ENCODE peak calls at places on chromosomes 6 and 20, in seven cellular contexts. One of them, this sample, is unnamed.

GRCh38 chr6:90119618-90120017 is 177.0 kb downstream of the BACH2 start:
- DNase-seq in pancreas: no peak
- DNase-seq in T-helper 2 cell: no peak
- DNase-seq in T-helper 17 cell: no peak
- DNase-seq in bronchial epithelial cell: no peak
- DNase-seq in GM23338: no peak
- DNase-seq in amniotic epithelial cell: no peak
- DNase-seq in this sample: no peak

GRCh38 chr6:143397229-143398222 is 53.0 kb downstream of the ADAT2 start:
- DNase-seq in pancreas: peak; percentile 81
- DNase-seq in T-helper 2 cell: no peak
- DNase-seq in T-helper 17 cell: no peak
- DNase-seq in bronchial epithelial cell: peak; percentile 100
- DNase-seq in GM23338: peak; percentile 79
- DNase-seq in amniotic epithelial cell: peak; percentile 95
- DNase-seq in this sample: no peak

GRCh38 chr6:170293881-170294755 is 3.2 kb upstream of the DLL1 start:
- DNase-seq in pancreas: no peak
- DNase-seq in T-helper 2 cell: no peak
- DNase-seq in T-helper 17 cell: no peak
- DNase-seq in bronchial epithelial cell: no peak
- DNase-seq in GM23338: no peak
- DNase-seq in amniotic epithelial cell: no peak
- DNase-seq in this sample: no peak

GRCh38 chr20:53873249-53873642 is 197.1 kb downstream of the BCAS1 start:
- DNase-seq in pancreas: no peak
- DNase-seq in T-helper 2 cell: no peak
- DNase-seq in T-helper 17 cell: no peak
- DNase-seq in bronchial epithelial cell: no peak
- DNase-seq in GM23338: no peak
- DNase-seq in amniotic epithelial cell: no peak
- DNase-seq in this sample: no peak

GRCh38 chr20:43799150-43799711 is 72.4 kb upstream of the GTSF1L start:
- DNase-seq in pancreas: no peak
- DNase-seq in T-helper 2 cell: no peak
- DNase-seq in T-helper 17 cell: no peak
- DNase-seq in bronchial epithelial cell: no peak
- DNase-seq in GM23338: no peak
- DNase-seq in amniotic epithelial cell: peak; percentile 34
- DNase-seq in this sample: no peak

GRCh38 chr6:22664968-22665367 is 95.6 kb downstream of the HDGFL1 start:
- DNase-seq in pancreas: no peak
- DNase-seq in T-helper 2 cell: no peak
- DNase-seq in T-helper 17 cell: no peak
- DNase-seq in bronchial epithelial cell: peak; percentile 89
- DNase-seq in GM23338: no peak
- DNase-seq in amniotic epithelial cell: no peak
- DNase-seq in this sample: no peak

GRCh38 chr20:3068986-3069900 is 2.2 kb upstream of the OXT start:
- DNase-seq in pancreas: no peak
- DNase-seq in T-helper 2 cell: no peak
- DNase-seq in T-helper 17 cell: no peak
- DNase-seq in bronchial epithelial cell: peak; percentile 4
- DNase-seq in GM23338: peak; percentile 59
- DNase-seq in amniotic epithelial cell: peak; percentile 54
- DNase-seq in this sample: no peak

GRCh38 chr6:7148100-7148822 is 40.5 kb downstream of the RREB1 start:
- DNase-seq in pancreas: peak; percentile 5
- DNase-seq in T-helper 2 cell: no peak
- DNase-seq in T-helper 17 cell: no peak
- DNase-seq in bronchial epithelial cell: peak; percentile 94
- DNase-seq in GM23338: no peak
- DNase-seq in amniotic epithelial cell: peak; percentile 57
- DNase-seq in this sample: no peak

GRCh38 chr6:3830806-3831205 is 18.4 kb upstream of the FAM50B start:
- DNase-seq in pancreas: no peak
- DNase-seq in T-helper 2 cell: no peak
- DNase-seq in T-helper 17 cell: no peak
- DNase-seq in bronchial epithelial cell: no peak
- DNase-seq in GM23338: no peak
- DNase-seq in amniotic epithelial cell: no peak
- DNase-seq in this sample: no peak

This sample was measured in activated gamma-delta T cell.